ENCODE peak calls at places on chromosomes 11 and 22, in six cellular contexts. A is SK-N-SH, O is H1, V is HepG2, S is K562, I is HCT116. U is an unnamed sample.
A peak's percentile ranks its signal among the peaks of the same experiment; 100 is the strongest.

GRCh38 chr22:21646608-21647590 is 4.8 kb downstream of the SDF2L1 start:
- DNase-seq in A (peak; percentile 79), O (no peak), V (peak; percentile 71), S (peak; percentile 91), I (peak; percentile 66), U (peak; percentile 83)

GRCh38 chr22:29230916-29231875 is 25.5 kb downstream of the EMID1 start:
- DNase-seq in A (peak; percentile 27), O (no peak), V (no peak), S (no peak), I (no peak), U (no peak)

GRCh38 chr11:96481204-96481603 is 91.4 kb downstream of the JRKL start:
- DNase-seq in A (no peak), O (no peak), V (no peak), S (no peak), I (no peak), U (no peak)

GRCh38 chr11:32164836-32165235 is 74.0 kb downstream of the RCN1 start:
- DNase-seq in A (no peak), O (no peak), V (no peak), S (no peak), I (no peak), U (no peak)

GRCh38 chr11:70063555-70063954 is 14.6 kb upstream of the ANO1 start:
- DNase-seq in A (no peak), O (no peak), V (no peak), S (no peak), I (peak; percentile 26), U (peak; percentile 64)

GRCh38 chr22:26393929-26394328 is 35.1 kb upstream of the ASPHD2 start:
- DNase-seq in A (no peak), O (no peak), V (no peak), S (peak; percentile 26), I (no peak), U (no peak)

GRCh38 chr11:126411971-126412381 is 56.5 kb downstream of the ST3GAL4 start:
- DNase-seq in A (no peak), O (no peak), V (no peak), S (peak; percentile 47), I (no peak), U (no peak)

GRCh38 chr11:21625982-21626381 is 566.9 kb upstream of the ANO5 start:
- DNase-seq in A (no peak), O (no peak), V (no peak), S (no peak), I (no peak), U (no peak)

GRCh38 chr11:120912504-120912903 is 111.4 kb upstream of the TBCEL start:
- DNase-seq in A (peak; percentile 51), O (no peak), V (peak; percentile 36), S (no peak), I (peak; percentile 53), U (peak; percentile 90)

GRCh38 chr11:128509990-128510389 is 77.4 kb downstream of the ETS1 start:
- DNase-seq in A (no peak), O (no peak), V (no peak), S (no peak), I (no peak), U (no peak)

GRCh38 chr22:46537946-46538815 is 761 bp upstream of the CELSR1 start:
- DNase-seq in A (peak; percentile 69), O (no peak), V (no peak), S (no peak), I (no peak), U (peak; percentile 79)

GRCh38 chr11:109984634-109985289 is 108.4 kb upstream of the ZC3H12C start:
- DNase-seq in A (no peak), O (no peak), V (no peak), S (no peak), I (no peak), U (no peak)

GRCh38 chr11:106818416-106818815 is 199.9 kb downstream of the GUCY1A2 start:
- DNase-seq in A (no peak), O (no peak), V (no peak), S (no peak), I (no peak), U (no peak)

GRCh38 chr11:8917157-8917820 is 6.3 kb downstream of the AKIP1 start:
- DNase-seq in A (no peak), O (no peak), V (peak; percentile 62), S (no peak), I (no peak), U (peak; percentile 79)

GRCh38 chr11:94638278-94638901 is 71.2 kb downstream of the PIWIL4 start:
- DNase-seq in A (no peak), O (no peak), V (no peak), S (no peak), I (no peak), U (peak; percentile 50)

GRCh38 chr11:70405679-70406395 is 7.5 kb downstream of the CTTN start:
- DNase-seq in A (no peak), O (no peak), V (no peak), S (no peak), I (no peak), U (no peak)

GRCh38 chr11:34165121-34165520 is 59.7 kb downstream of the NAT10 start:
- DNase-seq in A (no peak), O (no peak), V (no peak), S (no peak), I (no peak), U (no peak)

GRCh38 chr11:72787262-72788104 is 6.4 kb downstream of the STARD10 start:
- DNase-seq in A (peak; percentile 46), O (peak; percentile 54), V (peak; percentile 94), S (peak; percentile 84), I (no peak), U (peak; percentile 85)

GRCh38 chr11:75840560-75840959 is 25.6 kb downstream of the UVRAG start:
- DNase-seq in A (no peak), O (no peak), V (no peak), S (no peak), I (no peak), U (no peak)

GRCh38 chr11:31050061-31050790 is 319.3 kb downstream of the DCDC1 start:
- DNase-seq in A (no peak), O (no peak), V (no peak), S (no peak), I (no peak), U (no peak)

GRCh38 chr11:76577199-76577920 is 93.2 kb downstream of the LRRC32 start:
- DNase-seq in A (peak; percentile 88), O (no peak), V (no peak), S (no peak), I (no peak), U (no peak)

GRCh38 chr11:60429272-60429671 is at the start of gene MS4A5:
- DNase-seq in A (no peak), O (no peak), V (no peak), S (no peak), I (no peak), U (no peak)

GRCh38 chr11:104898685-104899013 is 389 bp upstream of the CASP12 start:
- DNase-seq in A (no peak), O (no peak), V (no peak), S (no peak), I (no peak), U (no peak)

GRCh38 chr22:22397292-22397870 is 111.2 kb downstream of the ZNF280B start:
- DNase-seq in A (no peak), O (no peak), V (peak; percentile 73), S (peak; percentile 48), I (peak; percentile 24), U (peak; percentile 21)

GRCh38 chr22:39946571-39947407 is 13.4 kb upstream of the TMA7B start:
- DNase-seq in A (peak; percentile 33), O (no peak), V (no peak), S (peak; percentile 79), I (no peak), U (no peak)

GRCh38 chr11:37450613-37451012 is 852.6 kb upstream of the RAG2 start:
- DNase-seq in A (no peak), O (no peak), V (no peak), S (no peak), I (no peak), U (no peak)

GRCh38 chr22:33302049-33302545 is 243.9 kb upstream of the SYN3 start:
- DNase-seq in A (peak; percentile 81), O (peak; percentile 64), V (peak; percentile 66), S (peak; percentile 59), I (peak; percentile 0), U (peak; percentile 26)

GRCh38 chr11:66727883-66728759 is 895 bp downstream of the SPTBN2 start:
- DNase-seq in A (peak; percentile 92), O (no peak), V (no peak), S (peak; percentile 85), I (no peak), U (no peak)

DNA sequence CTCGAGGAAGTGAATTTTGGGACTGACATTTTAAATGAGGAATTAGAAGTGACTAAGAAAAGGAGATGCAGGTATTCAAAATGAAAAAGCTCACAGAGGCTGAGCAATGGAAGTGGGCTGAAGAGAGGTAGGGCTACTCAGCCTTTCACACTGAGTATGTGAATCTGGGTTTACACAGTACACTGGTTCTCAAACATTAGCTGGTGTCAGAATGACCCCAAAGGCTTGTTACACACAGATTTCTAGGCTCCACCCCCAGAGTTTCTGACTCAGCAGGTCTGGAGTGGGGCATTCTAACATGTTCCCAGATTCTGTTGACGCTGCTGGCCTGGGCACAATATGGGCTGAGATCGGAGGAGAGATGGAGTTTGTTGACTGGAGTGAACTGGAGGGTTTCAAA is 32.8 kb downstream of the CADM1 start:
- DNase-seq in A (no peak), O (no peak), V (peak; percentile 80), S (no peak), I (no peak), U (peak; percentile 97)
- TF ChIP-seq JUND in A (no peak), O (no peak), V (no peak), S (no peak), I (no peak), U (peak; percentile 37)

GRCh38 chr11:45165806-45166603 is 19.6 kb downstream of the PRDM11 start:
- DNase-seq in A (no peak), O (no peak), V (no peak), S (no peak), I (no peak), U (no peak)
- TF ChIP-seq JUND in A (no peak), O (no peak), V (no peak), S (no peak), I (no peak), U (no peak)

DNA sequence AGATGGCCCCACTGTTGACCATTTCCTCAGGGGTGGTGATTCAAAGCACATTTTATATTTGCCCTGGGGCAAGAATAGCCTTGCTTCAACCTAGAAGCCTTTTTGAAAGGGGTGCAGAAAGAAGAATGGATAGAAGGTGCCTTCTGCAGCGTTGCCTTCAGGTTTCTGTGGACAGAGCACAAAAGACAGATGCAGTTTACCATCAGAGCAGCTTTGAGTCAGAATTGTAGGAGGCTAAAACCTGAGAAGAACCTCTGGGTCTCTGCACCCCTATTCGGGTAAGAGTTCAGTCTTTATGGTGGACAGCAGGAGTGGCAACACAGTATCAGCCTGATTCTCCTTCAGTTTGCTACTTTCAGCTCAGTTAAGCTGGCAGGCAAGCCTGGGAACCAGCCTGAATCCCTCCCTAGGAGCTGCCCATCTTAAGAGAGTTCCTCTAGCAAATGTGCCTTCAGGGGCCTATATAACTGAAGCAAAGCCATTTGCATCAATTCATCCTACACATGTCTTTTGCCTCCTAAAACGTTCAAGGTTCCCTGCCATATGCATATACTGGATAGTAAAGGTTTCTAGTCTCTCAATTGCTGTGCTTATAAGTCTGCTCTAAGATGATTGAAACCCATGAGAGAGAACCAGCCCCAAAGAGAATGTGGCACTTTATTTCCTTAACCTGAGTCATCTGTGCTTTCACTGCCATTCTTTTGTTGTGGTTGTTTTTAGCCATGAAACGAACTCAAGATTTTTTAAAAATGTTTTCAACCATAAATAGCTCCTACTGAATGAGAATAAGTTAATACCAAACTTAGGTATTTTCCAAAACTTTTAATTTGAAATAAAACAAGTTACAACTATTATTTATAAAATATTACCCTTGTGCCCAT is 123.0 kb downstream of the TRIM44 start:
- DNase-seq in A (no peak), O (no peak), V (no peak), S (no peak), I (no peak), U (no peak)
- TF ChIP-seq JUND in A (no peak), O (no peak), V (no peak), S (no peak), I (no peak), U (no peak)

GRCh38 chr22:48675141-48675827 is 1152.4 kb downstream of the BRD1 start:
- DNase-seq in A (no peak), O (no peak), V (no peak), S (no peak), I (no peak), U (no peak)
- TF ChIP-seq JUND in A (no peak), O (no peak), V (no peak), S (no peak), I (no peak), U (no peak)

U was measured in T47D.